ENCODE peak calls at places on chromosomes 16 and 17, in four cellular contexts. A is WTC11, Y is GM12878, I is K562. G is an unnamed sample.

GRCh38 chr16:84042879-84043485 is 387 bp upstream of the SLC38A8 start:
- DNase-seq in A (peak), Y (no peak), I (peak), G (no peak)

GRCh38 chr16:49757744-49758069 is 98.2 kb downstream of the ZNF423 start:
- DNase-seq in A (peak), Y (no peak), I (no peak), G (no peak)

GRCh38 chr16:87727346-87727745 is 38.4 kb downstream of the KLHDC4 start:
- DNase-seq in A (no peak), Y (no peak), I (no peak), G (no peak)

GRCh38 chr16:1333854-1334719 is 642 bp downstream of the BAIAP3 start:
- DNase-seq in A (peak), Y (no peak), I (peak), G (no peak)

GRCh38 chr17:73974536-73974935 is 228.9 kb upstream of the RPL38 start:
- DNase-seq in A (no peak), Y (no peak), I (no peak), G (no peak)

GRCh38 chr16:12971216-12971615 is 69.8 kb downstream of the SHISA9 start:
- DNase-seq in A (no peak), Y (no peak), I (peak), G (no peak)

GRCh38 chr16:66287916-66288315 is 78.6 kb upstream of the CDH5 start:
- DNase-seq in A (no peak), Y (no peak), I (no peak), G (no peak)

GRCh38 chr17:33520404-33521032 is 227.4 kb upstream of the ASIC2 start:
- DNase-seq in A (peak), Y (no peak), I (peak), G (peak)

GRCh38 chr17:661509-661908 is 53.1 kb downstream of the VPS53 start:
- DNase-seq in A (no peak), Y (no peak), I (no peak), G (no peak)

GRCh38 chr17:63439682-63440081 is 6.4 kb downstream of the CYB561 start:
- DNase-seq in A (no peak), Y (no peak), I (no peak), G (no peak)

GRCh38 chr17:44502598-44503079 is 567 bp downstream of the GPATCH8 start:
- DNase-seq in A (no peak), Y (no peak), I (peak), G (no peak)

GRCh38 chr17:34542700-34543336 is 36.6 kb upstream of the TMEM132E start:
- DNase-seq in A (peak), Y (no peak), I (peak), G (no peak)

GRCh38 chr17:6755731-6756184 is at the start of gene XAF1:
- DNase-seq in A (no peak), Y (peak), I (no peak), G (no peak)

GRCh38 chr17:17741346-17742023 is 60.2 kb downstream of the RAI1 start:
- DNase-seq in A (peak), Y (no peak), I (no peak), G (no peak)

GRCh38 chr17:65301184-65301583 is 164.0 kb downstream of the RGS9 start:
- DNase-seq in A (no peak), Y (no peak), I (no peak), G (no peak)

GRCh38 chr16:27677300-27677699 is 127.4 kb downstream of the KATNIP start:
- DNase-seq in A (no peak), Y (no peak), I (no peak), G (peak)

GRCh38 chr17:41013606-41014005 is 4.7 kb upstream of the KRTAP3-1 start:
- DNase-seq in A (no peak), Y (no peak), I (no peak), G (no peak)

GRCh38 chr16:30377812-30378235 is 3.2 kb downstream of the MYL11 start:
- DNase-seq in A (peak), Y (peak), I (peak), G (peak)

GRCh38 chr16:3841729-3842508 is 38.6 kb downstream of the CREBBP start:
- DNase-seq in A (no peak), Y (no peak), I (no peak), G (no peak)

GRCh38 chr16:55154956-55155355 is 169.0 kb upstream of the IRX6 start:
- DNase-seq in A (no peak), Y (no peak), I (no peak), G (no peak)

GRCh38 chr17:40316571-40317344 is 7.8 kb downstream of the RARA start:
- DNase-seq in A (peak), Y (no peak), I (no peak), G (peak)

GRCh38 chr16:14445935-14446715 is 183.9 kb downstream of the PARN start:
- DNase-seq in A (no peak), Y (no peak), I (no peak), G (no peak)

GRCh38 chr17:32546031-32546444 is 59.2 kb downstream of the CDK5R1 start:
- DNase-seq in A (peak), Y (no peak), I (peak), G (no peak)

GRCh38 chr16:77807-78443 is at the start of gene MPG:
- DNase-seq in A (peak), Y (no peak), I (peak), G (peak)

GRCh38 chr16:84138824-84139627 is 6.0 kb downstream of the HSDL1 start:
- DNase-seq in A (no peak), Y (peak), I (peak), G (peak)

GRCh38 chr17:51439395-51440229 is 179.3 kb downstream of the UTP18 start:
- DNase-seq in A (no peak), Y (no peak), I (no peak), G (no peak)

GRCh38 chr16:50315346-50315997 is 49.1 kb downstream of the ADCY7 start:
- DNase-seq in A (no peak), Y (no peak), I (no peak), G (no peak)

DNA sequence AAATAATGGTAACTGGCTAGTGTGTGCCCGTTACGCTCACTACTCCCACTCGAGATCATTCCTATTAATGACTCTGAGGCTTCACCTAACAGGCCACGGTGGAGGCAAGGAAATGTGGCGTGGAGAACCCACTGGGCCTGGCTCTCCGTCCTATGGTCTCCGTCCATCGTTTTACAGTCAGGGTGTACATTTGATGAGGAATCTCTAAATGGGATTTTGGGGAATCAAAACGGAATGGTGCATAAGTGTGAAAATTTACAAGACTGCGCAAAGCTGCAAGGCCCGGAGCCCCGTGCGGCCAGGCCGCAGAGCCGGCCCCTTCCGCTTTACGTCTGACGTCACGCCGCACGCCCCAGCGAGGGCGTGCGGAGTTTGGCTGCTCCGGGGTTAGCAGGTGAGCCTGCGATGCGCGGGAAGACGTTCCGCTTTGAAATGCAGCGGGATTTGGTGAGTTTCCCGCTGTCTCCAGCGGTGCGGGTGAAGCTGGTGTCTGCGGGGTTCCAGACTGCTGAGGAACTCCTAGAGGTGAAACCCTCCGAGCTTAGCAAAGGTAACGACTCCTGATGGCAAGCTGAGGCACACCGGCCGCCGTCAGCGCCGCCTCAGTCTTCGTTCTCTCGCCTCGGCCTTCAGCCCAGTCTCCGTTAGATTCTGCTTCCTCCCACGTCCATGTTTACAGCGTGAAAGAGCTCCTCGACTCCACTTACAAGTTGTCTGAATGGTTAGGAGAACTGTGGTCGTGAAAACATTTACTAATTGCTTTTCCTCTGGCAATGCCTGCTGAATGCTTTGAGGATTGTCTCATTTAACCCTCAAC is at the start of gene RAD51C:
- DNase-seq in A (peak), Y (peak), I (peak), G (peak)
- TF ChIP-seq CREM in A (peak), Y (peak), I (peak), G (peak)

GRCh38 chr17:71022758-71023157 is 853.4 kb downstream of the KCNJ2 start:
- DNase-seq in A (no peak), Y (no peak), I (no peak), G (no peak)

GRCh38 chr17:71019699-71020098 is 850.4 kb downstream of the KCNJ2 start:
- DNase-seq in A (no peak), Y (no peak), I (no peak), G (no peak)

GRCh38 chr17:71023631-71024030 is 854.3 kb downstream of the KCNJ2 start:
- DNase-seq in A (no peak), Y (no peak), I (no peak), G (no peak)

GRCh38 chr17:71024969-71025368 is 855.6 kb downstream of the KCNJ2 start:
- DNase-seq in A (no peak), Y (no peak), I (no peak), G (no peak)

DNA sequence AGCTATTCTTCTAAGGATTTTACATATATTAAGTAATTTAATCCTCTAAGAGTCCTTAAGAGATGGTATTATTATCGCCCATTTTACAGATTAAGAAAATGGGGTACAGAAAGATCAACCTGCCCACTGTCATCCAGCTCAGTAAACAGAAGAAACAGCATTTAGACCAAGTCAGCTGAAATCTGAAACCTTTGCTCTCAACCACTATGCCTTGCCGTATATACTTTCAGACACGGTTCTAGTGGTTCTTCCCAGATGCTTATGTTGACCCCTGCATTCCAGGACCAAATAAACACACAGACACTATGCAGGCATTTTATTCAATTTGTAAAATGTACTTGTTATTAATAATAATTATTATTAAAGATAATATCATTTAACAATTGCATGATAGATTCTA is 854.8 kb downstream of the KCNJ2 start:
- DNase-seq in A (no peak), Y (no peak), I (no peak), G (no peak)
- TF ChIP-seq CREM in A (no peak), Y (no peak), I (no peak), G (no peak)

GRCh38 chr16:67441289-67441753 is 10.4 kb downstream of the HSD11B2 start:
- DNase-seq in A (no peak), Y (no peak), I (no peak), G (no peak)
- TF ChIP-seq CREM in A (no peak), Y (no peak), I (no peak), G (no peak)

GRCh38 chr17:12958786-12959185 is 59.0 kb downstream of the ELAC2 start:
- DNase-seq in A (no peak), Y (no peak), I (no peak), G (no peak)

GRCh38 chr17:12955521-12955920 is 62.3 kb downstream of the ELAC2 start:
- DNase-seq in A (no peak), Y (no peak), I (no peak), G (no peak)

GRCh38 chr17:12952012-12952411 is 65.8 kb downstream of the ELAC2 start:
- DNase-seq in A (no peak), Y (no peak), I (no peak), G (no peak)

GRCh38 chr17:12953126-12953525 is 64.7 kb downstream of the ELAC2 start:
- DNase-seq in A (no peak), Y (no peak), I (no peak), G (no peak)
- TF ChIP-seq CREM in A (no peak), Y (no peak), I (no peak), G (no peak)

DNA sequence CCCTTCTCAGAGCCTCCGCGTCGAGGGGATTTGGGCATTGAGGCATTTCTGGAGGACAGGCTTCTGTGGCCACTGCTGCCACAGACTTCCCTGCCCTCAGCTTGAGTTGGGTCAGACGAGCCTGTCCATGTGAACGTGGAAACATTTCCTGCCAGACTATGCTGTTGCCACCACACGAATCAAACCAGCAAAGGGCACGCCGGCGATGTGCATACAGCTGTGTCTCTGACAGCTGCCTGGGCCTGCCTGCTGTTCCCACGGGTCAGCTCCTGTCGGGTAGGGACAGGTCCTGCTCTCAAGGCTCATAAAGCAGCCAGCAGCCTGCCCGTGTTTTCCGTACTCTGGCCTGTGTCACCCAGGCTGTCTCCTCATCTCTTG is 100.3 kb downstream of the RAB11FIP4 start:
- DNase-seq in A (no peak), Y (peak), I (no peak), G (no peak)
- TF ChIP-seq CREM in A (no peak), Y (no peak), I (no peak), G (no peak)

DNA sequence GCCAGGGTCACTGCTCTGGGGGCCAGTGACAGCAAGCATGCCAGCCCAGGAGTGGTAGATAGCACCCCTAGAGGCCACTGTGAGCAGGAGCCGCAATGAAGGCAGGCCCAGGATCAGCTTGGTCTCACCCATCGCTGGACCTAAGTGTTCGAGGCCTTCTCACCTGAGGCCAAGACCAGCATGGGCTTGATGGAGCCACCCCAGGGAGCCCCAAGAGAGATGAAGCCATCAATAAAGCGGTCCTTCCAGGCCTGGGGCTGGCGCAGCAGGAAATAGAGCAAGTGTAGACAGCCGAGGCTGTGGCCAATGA is 1.8 kb downstream of the LCAT start:
- DNase-seq in A (peak), Y (no peak), I (peak), G (peak)
- TF ChIP-seq CREM in A (no peak), Y (no peak), I (no peak), G (no peak)

GRCh38 chr17:3712811-3713463 is 10.8 kb upstream of the HASPIN start:
- DNase-seq in A (no peak), Y (peak), I (peak), G (no peak)

GRCh38 chr17:3715296-3715695 is 8.4 kb upstream of the HASPIN start:
- DNase-seq in A (no peak), Y (no peak), I (no peak), G (no peak)

GRCh38 chr17:3704931-3705717 is 9.2 kb upstream of the P2RX5 start:
- DNase-seq in A (no peak), Y (no peak), I (no peak), G (no peak)

DNA sequence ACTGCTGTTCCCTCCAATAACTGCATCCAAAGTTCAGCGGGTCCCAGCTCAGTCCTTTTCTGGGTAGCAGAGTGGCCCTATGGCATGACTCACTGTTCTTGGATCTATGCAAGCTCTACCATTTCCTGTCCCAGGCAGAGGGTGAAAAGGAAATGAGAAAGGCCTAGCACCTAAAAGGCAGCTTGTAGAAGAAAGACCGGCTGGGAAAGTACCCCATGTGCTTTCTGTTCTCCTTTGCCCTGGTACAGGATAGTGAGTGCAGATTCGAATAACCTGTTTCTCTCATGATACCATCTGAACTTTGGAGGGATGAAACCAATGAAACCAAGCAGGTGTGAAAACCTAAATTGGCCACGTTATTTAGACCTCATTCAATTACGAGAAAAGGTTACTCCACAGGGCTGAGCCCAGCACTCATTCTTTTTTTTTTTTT is 12.7 kb upstream of the HASPIN start:
- DNase-seq in A (no peak), Y (peak), I (no peak), G (no peak)
- TF ChIP-seq CREM in A (no peak), Y (peak), I (no peak), G (no peak)